ENCODE peak calls at places on chromosomes 1 and 21, in ten cellular contexts. I is Daoy; M is SW 1271; H is astrocyte of the hippocampus; A is posterior cingulate gyrus; V is T-cell; D is cardiac fibroblast; Z is foreskin melanocyte; X is HAP-1; F is activated T-cell treated with anti-CD3 and anti-CD28 coated beads, Interleukin-2, amount 50 U/mL, for 72 hours. K is an unnamed sample.

GRCh38 chr1:107433068-107433467 is 292.2 kb downstream of the NTNG1 start:
- DNase-seq in Z (no peak), X (no peak), V (no peak), D (no peak), M (no peak), I (no peak), H (no peak), A (no peak), F (no peak), K (no peak)

GRCh38 chr21:35882791-35883240 is 177.5 kb downstream of the SETD4 start:
- DNase-seq in A (no peak), D (peak; percentile 1), F (no peak), I (peak; percentile 25), X (no peak), V (no peak), H (peak; percentile 72), M (no peak), Z (peak; percentile 14), K (peak; percentile 9)

GRCh38 chr1:4220362-4220761 is 320.3 kb upstream of the C1orf174 start:
- DNase-seq in Z (no peak), M (no peak), X (no peak), V (no peak), D (no peak), F (no peak), A (no peak), I (no peak), H (no peak), K (no peak)

GRCh38 chr1:10253755-10254154 is 43.4 kb downstream of the KIF1B start:
- DNase-seq in A (no peak), M (no peak), F (no peak), H (peak; percentile 89), X (peak; percentile 39), I (peak; percentile 19), V (no peak), Z (peak; percentile 93), D (peak; percentile 82), K (peak; percentile 89)

GRCh38 chr1:169100208-169100882 is 6.1 kb upstream of the ATP1B1 start:
- DNase-seq in H (peak; percentile 31), Z (no peak), X (no peak), M (no peak), I (no peak), A (no peak), D (no peak), F (no peak), V (no peak), K (no peak)

GRCh38 chr1:25011966-25012625 is 82.0 kb upstream of the RUNX3 start:
- DNase-seq in D (no peak), I (no peak), A (no peak), H (no peak), X (no peak), F (no peak), M (no peak), V (no peak), Z (no peak), K (no peak)

GRCh38 chr1:235960799-235961198 is 94.1 kb upstream of the LYST start:
- DNase-seq in D (no peak), Z (no peak), X (no peak), F (no peak), M (no peak), I (no peak), H (no peak), V (no peak), A (no peak), K (no peak)

GRCh38 chr1:95309031-95309459 is 75.0 kb downstream of the RWDD3 start:
- DNase-seq in M (peak; percentile 24), I (peak; percentile 19), D (peak; percentile 48), Z (no peak), F (no peak), X (peak; percentile 75), H (peak; percentile 71), A (peak; percentile 25), V (no peak), K (peak; percentile 6)

GRCh38 chr1:197948926-197949899 is 32.0 kb downstream of the LHX9 start:
- DNase-seq in I (no peak), V (peak; percentile 7), X (no peak), D (no peak), Z (no peak), M (no peak), H (no peak), A (no peak), F (peak; percentile 29), K (no peak)

GRCh38 chr1:57411262-57411661 is 12.6 kb downstream of the DAB1 start:
- DNase-seq in M (peak; percentile 3), Z (no peak), I (peak; percentile 91), D (peak; percentile 30), H (peak; percentile 96), V (no peak), X (no peak), F (no peak), A (no peak), K (no peak)

GRCh38 chr1:81114191-81114590 is 686.5 kb upstream of the ADGRL2 start:
- DNase-seq in I (no peak), V (no peak), F (no peak), H (peak; percentile 16), D (no peak), Z (no peak), X (peak; percentile 10), M (no peak), A (no peak), K (no peak)

GRCh38 chr1:59125711-59126320 is 171.1 kb upstream of the FGGY start:
- DNase-seq in F (peak; percentile 60), V (no peak), X (no peak), Z (no peak), I (no peak), A (no peak), M (no peak), D (no peak), H (no peak), K (no peak)

GRCh38 chr1:34125721-34126380 is 39.2 kb downstream of the CSMD2 start:
- DNase-seq in D (no peak), Z (no peak), M (no peak), F (no peak), V (no peak), I (no peak), X (no peak), A (no peak), H (peak; percentile 38), K (no peak)

GRCh38 chr1:1355376-1355775 is 3.0 kb downstream of the MXRA8 start:
- DNase-seq in I (no peak), M (no peak), D (no peak), Z (no peak), H (peak; percentile 69), V (no peak), X (peak; percentile 68), A (no peak), F (no peak), K (peak; percentile 65)

GRCh38 chr1:194512957-194513356 is 1326.5 kb upstream of the B3GALT2 start:
- DNase-seq in D (no peak), F (no peak), Z (no peak), I (no peak), A (no peak), V (no peak), H (no peak), X (no peak), M (no peak), K (no peak)

GRCh38 chr1:230142608-230143209 is 75.7 kb downstream of the GALNT2 start:
- DNase-seq in M (no peak), X (no peak), Z (no peak), V (no peak), D (no peak), F (no peak), I (no peak), A (no peak), H (peak; percentile 42), K (no peak)

GRCh38 chr1:113763651-113764050 is 4.4 kb upstream of the PHTF1 start:
- DNase-seq in I (no peak), D (no peak), H (no peak), F (no peak), V (no peak), A (no peak), X (no peak), Z (no peak), M (no peak), K (no peak)

GRCh38 chr1:183370399-183371058 is 47.7 kb downstream of the NMNAT2 start:
- DNase-seq in V (no peak), F (no peak), D (no peak), I (no peak), A (no peak), Z (no peak), M (no peak), X (no peak), H (no peak), K (no peak)

GRCh38 chr1:20413136-20413790 is 72.7 kb downstream of the CAMK2N1 start:
- DNase-seq in H (no peak), I (no peak), A (no peak), Z (no peak), V (no peak), F (no peak), M (no peak), X (no peak), D (no peak), K (no peak)

GRCh38 chr1:175019524-175019923 is 3.7 kb downstream of the MRPS14 start:
- DNase-seq in M (no peak), I (no peak), X (no peak), Z (no peak), D (no peak), F (no peak), V (no peak), H (no peak), A (no peak), K (no peak)

GRCh38 chr21:43911015-43911934 is 46.3 kb downstream of the AGPAT3 start:
- DNase-seq in A (no peak), D (peak; percentile 11), V (no peak), X (no peak), I (no peak), Z (no peak), M (no peak), H (no peak), F (no peak), K (no peak)

GRCh38 chr1:196271212-196271947 is 336.9 kb downstream of the KCNT2 start:
- DNase-seq in A (no peak), I (no peak), H (no peak), M (no peak), F (no peak), V (no peak), Z (no peak), X (no peak), D (no peak), K (no peak)

GRCh38 chr1:211485480-211485857 is 6.5 kb downstream of the RD3 start:
- DNase-seq in V (no peak), A (no peak), I (no peak), F (no peak), X (no peak), H (no peak), M (no peak), D (no peak), Z (no peak), K (no peak)

GRCh38 chr1:2639607-2640521 is 7.0 kb upstream of the MMEL1 start:
- DNase-seq in M (no peak), I (no peak), A (no peak), X (no peak), V (no peak), D (no peak), Z (no peak), H (no peak), F (no peak), K (no peak)

GRCh38 chr21:35051287-35051818 is 2.3 kb upstream of the RUNX1 start:
- DNase-seq in Z (peak; percentile 74), F (peak; percentile 87), D (peak; percentile 95), V (peak; percentile 81), I (peak; percentile 95), A (peak; percentile 41), X (peak; percentile 75), H (peak; percentile 93), M (no peak), K (no peak)

GRCh38 chr1:47755368-47755990 is 241.7 kb downstream of the TRABD2B start:
- DNase-seq in D (no peak), V (peak; percentile 18), M (peak; percentile 1), F (peak; percentile 58), Z (no peak), X (peak; percentile 75), A (no peak), H (no peak), I (peak; percentile 50), K (no peak)

GRCh38 chr1:84668185-84668584 is 22.1 kb downstream of the SSX2IP start:
- DNase-seq in H (no peak), M (no peak), V (no peak), Z (no peak), D (peak; percentile 43), A (no peak), I (no peak), X (peak; percentile 17), F (no peak), K (no peak)

GRCh38 chr1:167344112-167344511 is 123.4 kb downstream of the POU2F1 start:
- DNase-seq in V (no peak), H (peak; percentile 80), M (no peak), F (no peak), D (peak; percentile 2), A (no peak), Z (peak; percentile 68), X (no peak), I (peak; percentile 38), K (no peak)

K was measured in hepatic stellate cell.